ENCODE peak calls at places on chromosomes 1 and 21, in five cellular contexts. R is fibroblast of lung, I is heart right ventricle, B is Caco-2, Q is mucosa of descending colon. G is an unnamed sample.

GRCh38 chr1:94463765-94464330 is 45.7 kb downstream of the ABCD3 start:
- DNase-seq in R (peak), B (peak), Q (peak), I (no peak), G (peak)

GRCh38 chr1:45583666-45584350 is at the start of gene NASP:
- DNase-seq in I (peak), R (peak), B (peak), Q (peak), G (peak)

GRCh38 chr1:116377564-116378529 is 4.8 kb downstream of the ATP1A1 start:
- DNase-seq in I (peak), Q (peak), B (no peak), R (peak), G (peak)

GRCh38 chr1:115677172-115677542 is 35.4 kb downstream of the VANGL1 start:
- DNase-seq in Q (no peak), I (no peak), B (no peak), R (peak), G (peak)

GRCh38 chr1:38919075-38919474 is 22.6 kb downstream of the RHBDL2 start:
- DNase-seq in I (no peak), Q (no peak), B (peak), R (no peak), G (no peak)

GRCh38 chr1:245929224-245929623 is 577.9 kb downstream of the SMYD3 start:
- DNase-seq in R (no peak), Q (no peak), B (no peak), I (no peak), G (no peak)

GRCh38 chr1:26190373-26190987 is at the start of gene CATSPER4:
- DNase-seq in R (peak), B (peak), Q (no peak), I (no peak), G (no peak)

GRCh38 chr21:33441489-33442477 is 38.0 kb downstream of the TMEM50B start:
- DNase-seq in B (no peak), Q (peak), I (peak), R (peak), G (peak)

GRCh38 chr1:194155962-194156361 is 969.5 kb upstream of the B3GALT2 start:
- DNase-seq in Q (no peak), I (no peak), B (no peak), R (no peak), G (no peak)

GRCh38 chr1:215748431-215748830 is 181.3 kb downstream of the KCTD3 start:
- DNase-seq in B (no peak), Q (no peak), I (no peak), R (peak), G (no peak)

GRCh38 chr21:15841856-15842564 is 112.2 kb downstream of the USP25 start:
- DNase-seq in B (no peak), I (no peak), R (peak), Q (no peak), G (peak)

GRCh38 chr1:193069748-193070394 is 10.5 kb downstream of the RO60 start:
- DNase-seq in R (no peak), I (no peak), Q (no peak), B (peak), G (no peak)
- H3K4me3 ChIP-seq in R (no peak), I (no peak), Q (no peak), B (no peak), G (no peak)

DNA sequence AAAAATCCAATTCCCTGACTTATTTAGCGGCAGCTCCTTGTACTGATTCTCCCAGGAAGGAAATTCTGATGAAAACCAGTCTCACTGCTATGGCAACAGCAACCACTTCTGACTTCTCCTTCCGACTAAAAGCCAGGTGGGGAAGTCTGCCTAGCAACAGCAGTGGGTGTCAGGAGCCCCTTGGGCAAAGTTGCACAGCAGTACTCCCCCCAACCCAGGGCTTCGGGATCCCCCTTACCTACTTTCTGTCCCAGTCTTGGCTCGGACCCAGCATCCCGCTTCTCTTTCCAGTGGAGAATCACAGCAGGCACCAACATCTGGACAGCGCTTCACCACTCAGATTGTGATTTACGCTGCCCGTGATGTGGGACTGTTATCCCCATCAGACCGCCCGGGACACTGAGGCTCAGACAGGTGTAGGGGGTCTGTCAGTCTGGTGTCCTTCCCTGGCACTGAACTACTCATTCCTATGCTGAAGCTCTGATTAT is 24.6 kb downstream of the NKAIN1 start:
- DNase-seq in B (no peak), I (no peak), Q (no peak), R (no peak), G (no peak)
- H3K4me3 ChIP-seq in B (no peak), I (no peak), Q (no peak), R (no peak), G (no peak)

GRCh38 chr1:16072616-16073484 is 601 bp downstream of the FAM131C start:
- DNase-seq in Q (no peak), I (no peak), B (peak), R (no peak), G (no peak)
- H3K4me3 ChIP-seq in Q (no peak), I (peak), B (peak), R (peak), G (peak)

DNA sequence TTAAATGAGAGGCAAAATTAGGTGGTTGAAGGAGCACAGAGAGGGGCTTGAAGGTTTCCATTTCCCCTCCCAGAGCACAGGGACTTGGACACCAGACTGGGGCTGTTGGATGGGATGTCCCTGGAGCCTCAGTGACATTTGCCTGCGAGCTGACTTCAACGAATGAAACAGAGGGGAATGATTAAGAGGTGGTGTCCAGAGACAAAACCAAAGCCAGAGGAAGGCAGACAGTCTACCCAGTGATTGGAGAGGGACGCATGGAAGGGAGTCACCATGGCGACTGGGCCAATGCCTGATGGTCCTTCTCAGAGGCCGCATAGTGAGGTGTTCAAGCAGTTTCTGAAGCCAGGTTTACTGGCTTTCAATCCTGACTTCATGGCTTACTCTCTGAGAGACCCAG is 77.2 kb downstream of the NUF2 start:
- DNase-seq in I (no peak), B (no peak), R (no peak), Q (no peak), G (no peak)
- H3K4me3 ChIP-seq in I (no peak), B (no peak), R (no peak), Q (no peak), G (no peak)

GRCh38 chr1:65041014-65041413 is 74.7 kb upstream of the JAK1 start:
- DNase-seq in Q (no peak), I (peak), B (no peak), R (no peak), G (no peak)
- H3K4me3 ChIP-seq in Q (no peak), I (no peak), B (no peak), R (no peak), G (no peak)

DNA sequence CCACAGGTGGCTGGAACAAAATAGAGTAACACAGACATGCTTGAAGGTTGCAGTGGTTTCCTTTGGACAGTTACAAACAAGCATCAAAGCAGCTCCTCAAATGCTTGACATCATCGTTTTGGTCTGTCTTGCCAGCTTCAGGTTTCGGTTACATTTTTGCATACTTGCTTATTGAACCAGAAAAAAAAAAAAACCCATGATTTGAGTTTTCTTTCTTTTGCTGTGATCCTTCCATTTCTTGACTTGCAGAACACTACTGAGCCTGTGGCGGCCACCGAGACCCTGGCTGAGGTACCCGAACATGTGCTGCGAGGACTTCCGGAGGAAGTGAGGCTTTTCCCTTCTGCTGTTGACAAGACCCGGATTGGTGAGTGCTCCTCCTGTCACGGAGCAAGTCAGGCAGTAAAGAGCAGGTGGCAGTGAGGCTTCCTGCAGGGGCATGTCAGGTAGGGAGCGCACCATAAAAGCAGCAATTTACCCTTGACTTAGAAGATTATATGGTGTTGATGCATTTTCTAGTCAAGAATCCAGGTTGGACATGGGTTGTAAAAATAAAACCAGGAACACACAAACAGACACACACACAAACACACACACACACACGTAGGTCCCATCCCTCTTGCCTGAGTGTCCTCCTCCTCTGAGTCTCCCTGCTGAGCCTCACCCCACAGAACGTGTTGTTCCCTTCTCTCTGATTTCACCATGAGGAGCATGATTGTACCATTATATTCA is 30.9 kb downstream of the PRDM2 start:
- DNase-seq in Q (peak), R (peak), B (no peak), I (no peak), G (no peak)
- H3K4me3 ChIP-seq in Q (no peak), R (no peak), B (no peak), I (no peak), G (peak)

DNA sequence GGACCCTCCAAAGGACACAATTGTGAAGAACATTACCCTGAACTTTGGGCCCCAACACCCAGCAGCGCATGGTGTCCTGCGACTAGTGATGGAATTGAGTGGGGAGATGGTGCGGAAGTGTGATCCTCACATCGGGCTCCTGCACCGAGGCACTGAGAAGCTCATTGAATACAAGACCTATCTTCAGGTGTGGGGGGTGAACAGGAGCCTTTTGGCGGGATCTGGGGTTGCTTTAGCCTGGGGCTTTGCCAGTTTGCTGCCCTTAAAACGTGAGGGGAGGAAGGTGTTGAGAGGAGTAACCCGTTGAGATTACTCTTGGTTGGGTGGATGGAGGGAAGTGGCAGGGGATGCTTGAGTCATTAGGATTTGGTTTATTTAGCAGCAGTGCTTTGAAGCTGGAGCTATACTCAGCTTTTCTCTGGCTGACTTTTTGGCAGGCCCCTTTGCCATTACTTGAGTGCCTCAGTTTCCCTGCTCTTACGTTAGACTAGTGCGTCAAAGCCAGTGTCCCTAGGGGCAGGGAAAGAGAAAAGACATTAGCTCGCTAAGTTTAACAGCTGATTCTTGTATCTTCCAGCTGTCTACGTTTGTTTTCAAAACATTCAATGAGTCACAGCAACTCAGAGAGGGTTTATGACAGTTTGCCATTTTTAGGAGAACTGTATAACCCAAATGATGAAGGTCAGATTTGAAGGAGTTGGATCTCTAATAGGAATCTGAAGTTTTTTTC is 4.4 kb downstream of the NDUFS2 start:
- DNase-seq in B (no peak), I (no peak), R (no peak), Q (no peak), G (no peak)
- H3K4me3 ChIP-seq in B (no peak), I (no peak), R (no peak), Q (no peak), G (no peak)

DNA sequence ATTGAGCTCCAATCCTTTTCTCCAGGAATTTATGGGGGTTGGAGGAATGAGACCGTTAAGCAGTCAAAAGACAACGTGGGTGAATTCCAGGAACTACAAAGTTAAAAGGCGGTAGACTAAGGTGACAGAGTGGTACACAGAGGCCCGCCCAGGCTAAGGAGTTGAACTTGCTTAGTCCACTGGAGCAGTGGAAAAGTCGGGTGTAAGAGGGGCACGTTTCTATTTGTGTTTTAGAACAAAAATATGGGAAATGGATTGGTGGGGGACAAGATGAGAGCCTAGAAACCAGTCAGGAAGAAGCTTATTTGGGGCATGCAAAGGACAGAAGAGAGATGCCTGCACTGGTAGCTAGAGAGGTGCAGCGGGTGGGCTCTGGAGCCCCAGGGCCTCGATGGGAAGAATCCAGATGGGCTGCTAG is 1.2 kb upstream of the LIN9 start:
- DNase-seq in I (no peak), Q (peak), R (peak), B (no peak), G (no peak)
- H3K4me3 ChIP-seq in I (peak), Q (no peak), R (peak), B (peak), G (no peak)

GRCh38 chr1:109570414-109570813 is 22.0 kb downstream of the GNAI3 start:
- DNase-seq in R (peak), Q (no peak), I (no peak), B (peak), G (no peak)
- H3K4me3 ChIP-seq in R (no peak), Q (no peak), I (no peak), B (no peak), G (no peak)

GRCh38 chr1:146034976-146035469 is 13.5 kb upstream of the HJV start:
- DNase-seq in Q (no peak), B (peak), R (no peak), I (no peak), G (no peak)
- H3K4me3 ChIP-seq in Q (no peak), B (peak), R (peak), I (peak), G (peak)

G was measured in epithelial cell of proximal tubule.